ENCODE peak calls at places on chromosomes 3 and 15, in six cellular contexts. U is stimulated activated naive CD8-positive, alpha-beta T cell treated with anti-CD3 and anti-CD28 coated beads, Interleukin-15, Interleukin-2, amounts not matched to agents 100 U/mL and 50 U/mL, for 24 hours; K is fibroblast of lung; A is stimulated activated CD4-positive, alpha-beta T cell treated with anti-CD3 and anti-CD28 coated beads, Interleukin-2, amount 100 ng/mL, for 4 hours; S is neural crest cell; L is Caco-2. M is an unnamed sample.

GRCh38 chr3:57004154-57004730 is 56.2 kb upstream of the SPATA12 start:
- DNase-seq in U (no peak), K (no peak), A (no peak), S (no peak), L (no peak), M (no peak)

GRCh38 chr3:95289295-95289694 is 1226.4 kb downstream of the NSUN3 start:
- DNase-seq in U (no peak), K (peak), A (no peak), S (no peak), L (no peak), M (no peak)

GRCh38 chr3:132318451-132318850 is 1.2 kb downstream of the ACP3 start:
- DNase-seq in U (no peak), K (peak), A (no peak), S (no peak), L (no peak), M (no peak)

GRCh38 chr3:55554621-55555020 is 67.5 kb upstream of the WNT5A start:
- DNase-seq in U (no peak), K (no peak), A (no peak), S (no peak), L (no peak), M (no peak)

GRCh38 chr3:157261000-157261399 is 101.1 kb upstream of the CCNL1 start:
- DNase-seq in U (no peak), K (peak), A (no peak), S (no peak), L (no peak), M (no peak)

GRCh38 chr3:180804871-180805430 is 107.5 kb upstream of the FXR1 start:
- DNase-seq in U (no peak), K (peak), A (no peak), S (peak), L (peak), M (peak)

GRCh38 chr15:49747340-49747739 is 126.5 kb downstream of the DTWD1 start:
- DNase-seq in U (no peak), K (no peak), A (no peak), S (no peak), L (no peak), M (no peak)

GRCh38 chr3:195895900-195896360 is 12.4 kb downstream of the TNK2 start:
- DNase-seq in U (peak), K (no peak), A (peak), S (peak), L (peak), M (no peak)

GRCh38 chr15:48555244-48555804 is 90.2 kb downstream of the FBN1 start:
- DNase-seq in U (no peak), K (peak), A (no peak), S (no peak), L (no peak), M (no peak)

GRCh38 chr3:93861021-93861420 is 112.7 kb downstream of the PROS1 start:
- DNase-seq in U (no peak), K (no peak), A (no peak), S (no peak), L (no peak), M (no peak)

GRCh38 chr3:42052132-42052866 is 38.9 kb upstream of the TRAK1 start:
- DNase-seq in U (no peak), K (peak), A (no peak), S (no peak), L (no peak), M (peak)

GRCh38 chr3:170765419-170766078 is 104.4 kb downstream of the RPL22L1 start:
- DNase-seq in U (no peak), K (no peak), A (no peak), S (no peak), L (no peak), M (no peak)

GRCh38 chr3:185744997-185745843 is 79.6 kb downstream of the IGF2BP2 start:
- DNase-seq in U (no peak), K (peak), A (no peak), S (no peak), L (no peak), M (peak)

GRCh38 chr3:8481380-8481779 is 20.2 kb upstream of the LMCD1 start:
- DNase-seq in U (no peak), K (no peak), A (no peak), S (no peak), L (no peak), M (no peak)

GRCh38 chr3:66047321-66048050 is 8.8 kb upstream of the MAGI1 start:
- DNase-seq in U (no peak), K (peak), A (no peak), S (no peak), L (no peak), M (peak)

M was measured in kidney glomerular epithelial cell.